ENCODE peak calls at places on chromosome 10, in six cellular contexts. J is GM20000, L is uterus, A is cardiac fibroblast, V is Calu3, Q is glutamatergic neuron. X is an unnamed sample.

GRCh38 chr10:122986340-122986739 is 6.1 kb downstream of the PSTK start:
- DNase-seq in J (no peak), A (no peak), Q (no peak), V (no peak), L (no peak), X (no peak)

GRCh38 chr10:102347236-102347828 is 48.2 kb upstream of the NFKB2 start:
- DNase-seq in V (peak; percentile 48), J (peak; percentile 12), L (peak; percentile 27), Q (peak; percentile 67), A (peak; percentile 72), X (peak; percentile 51)

GRCh38 chr10:97827778-97828291 is 21.8 kb upstream of the GOLGA7B start:
- DNase-seq in L (no peak), J (no peak), Q (no peak), V (no peak), A (no peak), X (no peak)

GRCh38 chr10:67815571-67816059 is 22.4 kb downstream of the DNAJC12 start:
- DNase-seq in Q (no peak), L (no peak), A (peak; percentile 41), V (no peak), J (no peak), X (no peak)

GRCh38 chr10:16752099-16752498 is 65.1 kb downstream of the RSU1 start:
- DNase-seq in L (no peak), V (no peak), J (no peak), A (no peak), Q (no peak), X (no peak)

GRCh38 chr10:70088299-70088698 is 35.7 kb downstream of the MACROH2A2 start:
- DNase-seq in L (no peak), V (no peak), A (peak; percentile 32), J (no peak), Q (no peak), X (no peak)

GRCh38 chr10:55628260-55628701 is 732.8 kb downstream of the ZWINT start:
- DNase-seq in A (no peak), V (no peak), L (no peak), Q (peak; percentile 64), J (no peak), X (no peak)

GRCh38 chr10:63554666-63555065 is 33.5 kb downstream of the REEP3 start:
- DNase-seq in V (peak; percentile 79), L (no peak), A (peak; percentile 82), Q (no peak), J (peak; percentile 40), X (peak; percentile 81)

GRCh38 chr10:68212721-68213352 is 19.1 kb downstream of the ATOH7 start:
- DNase-seq in Q (no peak), J (peak; percentile 34), A (peak; percentile 62), L (no peak), V (no peak), X (peak; percentile 63)

GRCh38 chr10:43199088-43199683 is 60.9 kb downstream of the CSGALNACT2 start:
- DNase-seq in Q (no peak), L (peak; percentile 3), A (no peak), J (no peak), V (no peak), X (no peak)

GRCh38 chr10:77401681-77402080 is 235.9 kb downstream of the KCNMA1 start:
- DNase-seq in J (no peak), V (no peak), L (no peak), Q (no peak), A (no peak), X (no peak)

GRCh38 chr10:71970869-71971268 is 6.7 kb downstream of the CHST3 start:
- DNase-seq in Q (no peak), V (no peak), L (no peak), J (no peak), A (no peak), X (no peak)

GRCh38 chr10:77608281-77608680 is 29.3 kb downstream of the KCNMA1 start:
- DNase-seq in L (no peak), V (no peak), Q (no peak), A (no peak), J (no peak), X (no peak)

GRCh38 chr10:78859266-78859665 is 209.5 kb upstream of the ZMIZ1 start:
- DNase-seq in V (no peak), A (no peak), L (no peak), J (no peak), Q (no peak), X (no peak)

GRCh38 chr10:129323877-129324276 is 143.2 kb upstream of the MGMT start:
- DNase-seq in J (no peak), Q (no peak), L (no peak), V (no peak), A (no peak), X (peak; percentile 71)

GRCh38 chr10:97707134-97707861 is 6.2 kb upstream of the MARVELD1 start:
- DNase-seq in Q (no peak), L (no peak), V (no peak), A (no peak), J (no peak), X (no peak)

GRCh38 chr10:56346845-56347415 is 14.1 kb downstream of the ZWINT start:
- DNase-seq in J (no peak), L (no peak), A (no peak), V (no peak), Q (no peak), X (peak; percentile 68)

DNA sequence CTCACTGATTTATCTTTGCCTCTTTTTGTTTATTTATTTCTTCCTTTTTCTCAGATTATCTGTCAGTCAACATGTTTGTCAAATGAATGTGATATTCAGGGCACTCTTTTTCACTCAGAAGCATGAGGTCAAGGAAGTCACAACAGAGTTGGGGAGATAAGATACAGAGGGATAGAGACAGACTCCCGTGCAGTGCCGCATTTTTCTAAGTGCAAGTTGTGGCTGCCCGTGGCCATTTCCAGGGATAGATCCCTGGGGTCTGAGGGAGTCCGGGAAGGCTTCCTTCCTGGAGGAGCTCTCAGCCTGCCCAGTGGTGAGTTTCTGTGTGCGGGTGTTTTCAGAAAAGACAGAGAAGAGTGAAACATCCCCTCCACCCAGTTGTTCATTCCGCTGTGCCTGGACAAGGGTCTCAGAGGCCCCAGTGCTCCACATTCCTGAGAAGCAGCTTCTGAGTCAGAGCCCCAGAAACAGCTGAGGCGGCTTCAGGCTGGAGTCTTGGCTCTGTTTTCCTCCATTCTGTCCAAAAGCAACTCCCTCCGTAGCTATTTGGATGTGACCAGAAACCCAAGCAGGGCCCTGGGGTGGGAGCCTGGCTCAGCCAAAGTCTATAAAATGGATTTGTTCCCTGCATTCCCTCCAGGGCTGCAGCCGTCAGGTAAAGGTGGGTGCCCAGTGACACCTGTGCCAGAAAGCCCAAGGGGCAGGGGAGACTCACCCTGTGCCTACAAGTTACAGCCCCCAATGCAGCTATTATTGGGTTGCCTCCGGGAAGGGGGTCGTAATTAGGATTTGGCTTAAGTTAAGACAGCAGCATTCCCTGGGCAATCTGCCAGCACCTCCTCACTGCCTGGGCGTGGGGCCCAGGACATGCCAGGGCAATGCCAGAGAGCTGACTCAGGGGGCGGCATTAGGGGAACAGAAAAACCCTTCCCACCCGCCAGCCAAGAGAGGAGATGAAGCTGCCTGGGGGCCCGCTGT is 13.0 kb upstream of the CAMK2G start:
- DNase-seq in Q (no peak), V (peak; percentile 94), L (peak; percentile 82), A (peak; percentile 95), J (no peak), X (peak; percentile 83)
- TF ChIP-seq CTCF in Q (no peak), V (no peak), L (no peak), A (no peak), J (no peak), X (peak; percentile 12)

GRCh38 chr10:126160971-126161630 is 227.2 kb downstream of the ADAM12 start:
- DNase-seq in A (peak; percentile 58), J (no peak), Q (no peak), V (no peak), L (no peak), X (peak; percentile 50)
- TF ChIP-seq CTCF in A (peak; percentile 24), J (no peak), Q (no peak), V (no peak), L (no peak), X (peak; percentile 59)

GRCh38 chr10:99534939-99535763 is 2.4 kb downstream of the NKX2-3 start:
- DNase-seq in Q (peak; percentile 65), A (peak; percentile 22), L (no peak), V (no peak), J (peak; percentile 64), X (peak; percentile 12)
- TF ChIP-seq CTCF in Q (no peak), A (no peak), L (no peak), V (no peak), J (no peak), X (no peak)

GRCh38 chr10:124652200-124652599 is 92.0 kb downstream of the FAM53B start:
- DNase-seq in L (no peak), A (no peak), Q (no peak), V (no peak), J (no peak), X (no peak)

GRCh38 chr10:124650263-124650662 is 93.9 kb downstream of the FAM53B start:
- DNase-seq in J (no peak), L (no peak), V (no peak), Q (no peak), A (no peak), X (no peak)

GRCh38 chr10:124651402-124651887 is 92.7 kb downstream of the FAM53B start:
- DNase-seq in Q (no peak), V (no peak), A (no peak), L (no peak), J (no peak), X (no peak)

GRCh38 chr10:124649209-124649608 is 95.0 kb downstream of the FAM53B start:
- DNase-seq in A (peak; percentile 56), L (peak; percentile 72), Q (no peak), V (no peak), J (no peak), X (peak; percentile 81)

DNA sequence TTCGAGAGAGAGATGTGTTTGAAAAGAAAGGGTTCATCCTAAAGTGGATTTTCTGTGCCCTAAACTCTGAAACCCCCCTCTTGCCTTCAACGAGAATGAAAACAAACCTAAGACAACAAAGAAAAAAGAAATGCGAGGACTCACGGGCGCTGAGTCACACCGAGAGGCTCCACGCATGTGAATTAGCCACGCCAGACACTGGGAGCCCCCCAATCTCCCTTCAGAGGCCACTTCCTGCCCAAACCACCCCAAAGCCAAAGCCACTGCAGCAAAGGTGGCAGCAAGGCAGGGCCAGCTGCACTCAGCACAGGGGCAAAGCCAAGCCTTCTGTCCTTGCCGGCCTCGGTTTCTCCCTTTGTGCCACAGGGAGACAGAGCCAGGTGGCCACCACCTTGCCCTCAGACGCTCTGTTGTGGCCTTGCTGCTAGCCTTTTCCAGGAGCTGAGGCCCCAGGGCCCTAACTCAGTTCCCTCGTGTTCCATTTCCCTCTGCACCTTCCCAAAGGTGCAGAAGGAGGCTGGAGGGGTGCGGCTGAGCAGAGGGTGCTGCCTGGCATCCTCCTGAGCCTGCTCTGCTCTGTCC is 93.3 kb downstream of the FAM53B start:
- DNase-seq in A (no peak), J (peak; percentile 65), Q (no peak), V (no peak), L (no peak), X (no peak)
- TF ChIP-seq CTCF in A (no peak), J (no peak), Q (no peak), V (no peak), L (no peak), X (no peak)

X was measured in fibroblast of villous mesenchyme.